ENCODE peak calls at places on chromosomes 5 and 9, in five cellular contexts. C is MM.1S, K is OCI-LY7, J is small intestine, X is tibial nerve. A is an unnamed sample. For H3K36me3, the result is how much of the 10 kb centered on the place peaks cover.

GRCh38 chr5:54234304-54234938 is 76.0 kb downstream of the ARL15 start:
- DNase-seq in C (peak), K (peak), J (peak), X (no peak), A (no peak)

GRCh38 chr5:38660194-38660668 is 103.8 kb upstream of the LIFR start:
- DNase-seq in C (no peak), K (no peak), J (no peak), X (no peak), A (no peak)

GRCh38 chr9:84668204-84669007 is 1.1 kb upstream of the NTRK2 start:
- DNase-seq in C (peak), K (no peak), J (peak), X (peak), A (no peak)

GRCh38 chr5:1178529-1179382 is 22.6 kb upstream of the SLC6A19 start:
- DNase-seq in C (no peak), K (no peak), J (no peak), X (no peak), A (no peak)

GRCh38 chr9:19894975-19895374 is 106.1 kb upstream of the SLC24A2 start:
- DNase-seq in C (no peak), K (no peak), J (no peak), X (no peak), A (no peak)

GRCh38 chr9:127077658-127077975 is 44.8 kb downstream of the ANGPTL2 start:
- DNase-seq in C (no peak), K (no peak), J (no peak), X (no peak), A (no peak)

GRCh38 chr9:135960328-135961276 is 571 bp downstream of the UBAC1 start:
- DNase-seq in C (peak), K (no peak), J (peak), X (peak), A (no peak)

GRCh38 chr5:170301149-170301548 is 3.6 kb upstream of the LCP2 start:
- DNase-seq in C (no peak), K (no peak), J (no peak), X (no peak), A (no peak)

GRCh38 chr5:135308752-135309151 is 90.3 kb downstream of the MACROH2A1 start:
- DNase-seq in C (no peak), K (no peak), J (no peak), X (no peak), A (peak)

GRCh38 chr9:106478312-106479099 is 384.5 kb upstream of the ZNF462 start:
- DNase-seq in C (no peak), K (no peak), J (no peak), X (no peak), A (no peak)

GRCh38 chr5:91384671-91385430 is 1.7 kb upstream of the ARRDC3 start:
- DNase-seq in C (peak), K (peak), J (peak), X (peak), A (no peak)

GRCh38 chr9:19116391-19116790 is 10.9 kb downstream of the PLIN2 start:
- DNase-seq in C (no peak), K (no peak), J (no peak), X (no peak), A (no peak)

GRCh38 chr9:121906074-121906520 is 187.0 kb downstream of the TTLL11 start:
- DNase-seq in C (no peak), K (no peak), J (no peak), X (no peak), A (no peak)

GRCh38 chr9:35755071-35755470 is 995 bp upstream of the MSMP start:
- DNase-seq in C (no peak), K (no peak), J (no peak), X (no peak), A (no peak)

GRCh38 chr9:13568851-13569618 is 289.5 kb upstream of the MPDZ start:
- DNase-seq in C (peak), K (no peak), J (no peak), X (no peak), A (no peak)

GRCh38 chr5:147534172-147534951 is 24.5 kb upstream of the DPYSL3 start:
- DNase-seq in C (no peak), K (no peak), J (no peak), X (no peak), A (no peak)

GRCh38 chr5:82222597-82223574 is 55.3 kb downstream of the RPS23 start:
- DNase-seq in C (no peak), K (no peak), J (no peak), X (no peak), A (no peak)

GRCh38 chr9:135375001-135375400 is 104.6 kb upstream of the PPP1R26 start:
- DNase-seq in C (no peak), K (no peak), J (no peak), X (no peak), A (no peak)

GRCh38 chr5:64744914-64745313 is 23.6 kb downstream of the SREK1IP1 start:
- DNase-seq in C (no peak), K (no peak), J (no peak), X (no peak), A (no peak)

DNA sequence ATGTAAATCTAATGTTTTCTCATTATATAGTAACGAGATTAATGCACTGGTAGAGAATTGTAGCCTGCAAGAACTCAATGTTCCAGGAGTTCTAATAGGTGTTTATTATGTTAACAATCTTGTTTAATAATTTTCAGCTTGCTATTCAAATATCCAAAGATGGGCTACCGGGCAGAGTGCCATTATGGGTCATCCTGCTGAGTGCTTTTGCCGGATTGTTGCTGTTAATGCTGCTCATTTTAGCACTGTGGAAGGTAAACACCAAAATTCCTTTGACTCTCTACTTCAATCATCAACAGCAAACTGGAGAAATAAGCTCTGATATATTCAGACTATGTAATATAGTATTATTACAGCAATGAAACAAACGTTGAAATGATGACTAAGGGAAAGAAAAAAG is 41.9 kb upstream of the ITGA2 start:
- DNase-seq in C (no peak), K (no peak), J (no peak), X (no peak), A (no peak)
- H3K27ac ChIP-seq in C (no peak), K (no peak), J (peak), X (no peak), A (no peak)

GRCh38 chr5:177209610-177210009 is 76.0 kb downstream of the NSD1 start:
- DNase-seq in C (no peak), K (no peak), J (no peak), X (no peak), A (no peak)
- H3K36me3 ChIP-seq in C (under half), K (half or more), J (under half), X (under half), A (half or more)

DNA sequence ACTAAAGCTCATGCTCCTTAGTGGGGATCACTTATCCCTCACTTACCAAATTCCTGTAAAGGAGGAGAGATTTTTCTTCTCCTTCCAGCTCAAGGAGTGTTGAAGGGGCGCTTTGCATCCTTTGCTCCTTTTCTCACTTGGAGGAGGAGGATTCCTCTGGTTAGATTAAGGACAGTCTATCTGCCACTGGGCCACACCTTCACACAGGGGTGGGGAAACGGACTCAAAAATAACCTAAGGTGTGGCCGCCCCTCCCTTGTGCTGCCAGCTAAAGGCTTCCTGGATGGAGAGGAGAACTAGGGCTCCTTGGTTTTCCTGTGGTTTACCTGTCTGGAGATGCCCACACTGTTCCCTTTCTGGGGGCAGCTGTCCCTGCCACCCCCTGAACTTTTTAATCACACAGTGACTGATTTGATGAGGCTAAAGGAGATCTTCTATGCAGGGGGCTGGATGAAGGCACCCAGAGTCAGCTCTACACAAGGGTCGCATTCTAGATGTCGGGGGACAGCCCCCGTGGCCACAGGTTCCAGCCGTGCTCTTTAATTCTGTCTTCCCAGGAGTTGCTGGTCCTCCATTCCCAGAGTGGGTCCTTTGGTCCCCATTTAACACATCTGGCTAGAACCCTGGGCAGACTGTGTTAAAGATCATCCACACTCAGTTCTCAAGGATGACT is 14.4 kb downstream of the GLRX start:
- DNase-seq in C (no peak), K (no peak), J (peak), X (no peak), A (no peak)
- H3K4me3 ChIP-seq in C (peak), K (peak), J (no peak), X (no peak), A (peak)

DNA sequence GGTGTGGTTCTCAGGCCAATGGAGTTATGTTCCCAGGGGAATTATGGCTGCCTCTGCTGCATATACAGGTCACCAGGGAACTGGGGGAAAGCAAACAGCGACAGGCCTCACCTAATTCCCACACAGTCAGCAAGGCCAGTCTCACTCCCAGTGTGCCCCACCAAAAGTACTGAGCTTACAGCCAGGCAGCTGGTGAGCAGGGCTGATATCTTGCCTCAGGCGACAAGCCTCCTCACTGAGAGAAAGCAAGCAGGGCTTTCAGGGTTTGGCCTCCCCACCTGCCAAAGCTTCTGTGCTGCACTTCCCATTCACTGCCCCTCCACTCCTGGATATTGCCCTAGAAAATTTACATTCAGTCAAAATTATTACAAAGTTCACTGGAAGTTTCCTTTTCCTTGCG is 273.8 kb upstream of the TARS1 start:
- DNase-seq in C (no peak), K (no peak), J (no peak), X (no peak), A (no peak)
- H3K27ac ChIP-seq in C (no peak), K (no peak), J (no peak), X (no peak), A (no peak)

DNA sequence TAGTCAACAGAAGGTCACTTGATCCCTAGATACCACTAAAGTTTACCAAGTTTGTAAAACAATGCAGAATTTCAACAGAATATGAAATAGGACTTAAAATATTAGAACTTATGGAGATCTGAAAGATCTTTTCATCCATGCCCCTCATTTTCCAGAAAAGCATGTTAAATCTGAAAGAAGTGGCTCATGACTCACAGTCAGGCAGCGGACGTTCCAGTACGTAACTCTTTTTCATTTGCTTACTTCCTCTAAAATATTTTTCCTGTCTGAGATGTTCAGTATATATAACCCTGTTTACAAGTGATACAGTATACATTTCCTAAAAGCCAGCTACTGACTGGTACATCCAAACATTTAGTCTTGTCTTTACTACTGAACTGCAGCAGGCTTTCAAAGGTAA is 22.3 kb downstream of the FBXW2 start:
- DNase-seq in C (no peak), K (no peak), J (no peak), X (no peak), A (no peak)
- H3K36me3 ChIP-seq in C (under half), K (half or more), J (under half), X (under half), A (half or more)

A was measured in ascending aorta.